ENCODE peak calls at places on chromosomes 1 and 21, in ten cellular contexts. X is left ventricle myocardium inferior; B is uterus; P is tibial artery; I is PC-9; E is AG04450; Y is SJCRH30; V is right atrium auricular region; A is IMR-90; F is effector memory CD4-positive, alpha-beta T cell. L is an unnamed sample.

GRCh38 chr1:64212023-64212422 is 8.6 kb downstream of the UBE2U start:
- DNase-seq in A (peak; percentile 91), E (peak; percentile 21), X (no peak), P (no peak), Y (no peak), F (no peak), V (no peak), I (no peak), B (no peak), L (no peak)

GRCh38 chr1:212450331-212450881 is 17.7 kb downstream of the NENF start:
- DNase-seq in I (no peak), E (no peak), B (no peak), P (no peak), A (no peak), V (no peak), Y (peak; percentile 98), X (no peak), F (no peak), L (no peak)

GRCh38 chr1:222099746-222100145 is 357.9 kb upstream of the DUSP10 start:
- DNase-seq in A (no peak), P (no peak), B (no peak), I (no peak), F (no peak), Y (no peak), V (no peak), E (no peak), X (no peak), L (no peak)

GRCh38 chr21:41433566-41433965 is 7.5 kb downstream of the MX1 start:
- DNase-seq in I (no peak), X (no peak), P (no peak), V (no peak), F (no peak), Y (no peak), E (no peak), A (no peak), B (no peak), L (no peak)

GRCh38 chr1:27934818-27935549 is at the start of gene SMPDL3B:
- DNase-seq in B (no peak), I (peak; percentile 81), X (no peak), V (no peak), Y (no peak), F (no peak), P (no peak), A (no peak), E (no peak), L (no peak)

GRCh38 chr21:29378814-29379213 is 80.1 kb downstream of the BACH1 start:
- DNase-seq in V (no peak), Y (no peak), E (no peak), P (no peak), F (no peak), I (peak; percentile 7), X (no peak), A (peak; percentile 56), B (no peak), L (no peak)

GRCh38 chr21:14403681-14404318 is 20.9 kb upstream of the HSPA13 start:
- DNase-seq in Y (peak; percentile 73), P (no peak), E (no peak), F (no peak), X (no peak), V (no peak), B (no peak), I (no peak), A (peak; percentile 45), L (no peak)

GRCh38 chr1:16369821-16370220 is 2.8 kb downstream of the SZRD1 start:
- DNase-seq in A (no peak), B (no peak), F (no peak), I (no peak), X (no peak), V (no peak), E (no peak), Y (no peak), P (no peak), L (no peak)

GRCh38 chr1:214791961-214792360 is 189.0 kb downstream of the CENPF start:
- DNase-seq in X (no peak), I (no peak), F (no peak), V (no peak), A (peak; percentile 50), E (no peak), Y (no peak), P (no peak), B (no peak), L (no peak)

GRCh38 chr1:15188145-15188544 is 34.6 kb downstream of the TMEM51 start:
- DNase-seq in F (no peak), A (no peak), I (no peak), B (no peak), P (no peak), X (no peak), E (no peak), Y (peak; percentile 90), V (no peak), L (no peak)

GRCh38 chr1:155128755-155129473 is 1.2 kb downstream of the EFNA1 start:
- DNase-seq in B (peak; percentile 52), P (no peak), F (no peak), X (peak; percentile 51), A (no peak), E (no peak), I (peak; percentile 50), V (no peak), Y (no peak), L (no peak)

GRCh38 chr1:21838359-21839157 is 26.5 kb downstream of the LDLRAD2 start:
- DNase-seq in I (no peak), B (no peak), A (no peak), F (no peak), Y (no peak), V (no peak), E (no peak), P (no peak), X (no peak), L (no peak)

GRCh38 chr1:54559771-54560231 is 11.8 kb downstream of the ACOT11 start:
- DNase-seq in X (peak; percentile 80), F (no peak), I (no peak), V (no peak), A (no peak), P (peak; percentile 60), B (no peak), E (no peak), Y (no peak), L (no peak)

GRCh38 chr1:13793088-13793730 is 93.2 kb downstream of the PRDM2 start:
- DNase-seq in Y (no peak), X (no peak), F (no peak), B (no peak), P (no peak), E (no peak), V (no peak), I (no peak), A (no peak), L (no peak)
- H3K27ac ChIP-seq in Y (no peak overlapping the region), X (peak overlapping the region; percentile 74), F (no peak overlapping the region), B (no peak overlapping the region), P (peak overlapping the region; percentile 41), E (no peak overlapping the region), V (peak overlapping the region; percentile 60), I (no peak overlapping the region), A (no peak overlapping the region), L (no peak overlapping the region)

GRCh38 chr1:39381839-39382238 is 109.6 kb upstream of the BMP8A start:
- DNase-seq in A (peak; percentile 67), V (no peak), E (no peak), Y (no peak), I (no peak), F (no peak), P (no peak), B (no peak), X (peak; percentile 51), L (no peak)
- H3K27ac ChIP-seq in A (no peak overlapping the region), V (peak overlapping the region; percentile 6), E (no peak overlapping the region), Y (no peak overlapping the region), I (no peak overlapping the region), F (no peak overlapping the region), P (no peak overlapping the region), B (peak overlapping the region; percentile 7), X (peak overlapping the region; percentile 46), L (no peak overlapping the region)

GRCh38 chr1:234844479-234845031 is 234.6 kb upstream of the IRF2BP2 start:
- DNase-seq in V (no peak), I (no peak), B (no peak), E (no peak), Y (no peak), F (no peak), P (no peak), A (peak; percentile 64), X (peak; percentile 42), L (peak; percentile 89)
- H3K27ac ChIP-seq in V (no peak overlapping the region), I (no peak overlapping the region), B (peak overlapping the region; percentile 37), E (no peak overlapping the region), Y (no peak overlapping the region), F (peak overlapping the region; percentile 59), P (no peak overlapping the region), A (peak overlapping the region; percentile 42), X (peak overlapping the region; percentile 63), L (peak overlapping the region; percentile 91)

DNA sequence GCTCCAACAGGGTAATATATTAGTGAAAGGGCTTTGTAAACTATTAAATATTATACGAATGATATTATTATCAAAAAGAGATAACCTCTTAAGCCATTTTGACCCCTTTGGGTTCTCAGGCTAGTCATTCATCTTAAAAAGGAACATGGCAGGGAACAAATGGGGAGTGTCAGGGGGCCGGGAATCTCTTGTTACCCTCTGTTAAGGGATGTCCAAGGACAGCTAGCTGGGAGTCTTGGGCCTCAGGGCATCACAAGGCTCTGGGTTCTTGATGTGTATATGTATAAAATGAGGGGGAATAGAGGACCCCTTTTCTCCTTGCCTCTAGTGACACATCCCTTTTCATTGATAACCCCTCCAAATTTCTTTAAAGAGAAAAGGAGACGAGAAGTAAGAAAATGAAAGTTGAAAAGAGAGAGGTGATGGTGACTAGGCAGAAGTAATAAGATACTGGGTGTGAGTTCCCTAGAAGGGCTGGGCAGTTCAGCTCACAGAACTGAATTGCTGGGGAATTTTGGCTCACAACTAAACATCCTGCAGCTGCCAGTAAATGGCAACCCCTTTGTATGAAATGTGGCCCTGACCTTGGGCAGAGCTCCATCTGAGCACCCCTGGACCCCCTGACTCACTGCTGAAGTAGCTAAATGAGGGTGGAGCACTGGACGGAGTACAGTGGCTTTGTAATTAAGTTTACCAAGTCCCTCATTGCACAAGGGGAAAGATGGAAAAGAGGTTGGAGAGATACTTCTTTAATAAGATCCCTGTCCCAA is 20.0 kb upstream of the ZNF326 start:
- DNase-seq in B (no peak), X (no peak), E (peak; percentile 55), I (peak; percentile 85), F (no peak), V (no peak), A (peak; percentile 80), Y (peak; percentile 54), P (no peak), L (no peak)
- H3K27ac ChIP-seq in B (no peak overlapping the region), X (peak overlapping the region; percentile 19), E (peak overlapping the region; percentile 86), I (peak overlapping the region; percentile 99), F (no peak overlapping the region), V (no peak overlapping the region), A (peak overlapping the region; percentile 71), Y (peak overlapping the region; percentile 33), P (no peak overlapping the region), L (no peak overlapping the region)